ENCODE peak calls at places on chromosome 17, in four cellular contexts. B, R, Z and K are unnamed samples.
A peak's percentile ranks its signal among the peaks of the same experiment; 100 is the strongest.

GRCh38 chr17:48543854-48544355 is 1.0 kb downstream of the HOXB2 start:
- DNase-seq in B (no peak), R (no peak), Z (no peak), K (no peak)

GRCh38 chr17:292531-293382 is 59.9 kb downstream of the RPH3AL start:
- DNase-seq in Z (no peak), R (peak; percentile 55), B (peak; percentile 3), K (no peak)

GRCh38 chr17:81491193-81491592 is 21.4 kb downstream of the ACTG1 start:
- DNase-seq in B (no peak), Z (peak; percentile 60), R (no peak), K (no peak)

GRCh38 chr17:68378202-68379149 is 78.8 kb downstream of the WIPI1 start:
- DNase-seq in R (peak; percentile 95), Z (peak; percentile 88), B (peak; percentile 97), K (peak; percentile 96)

GRCh38 chr17:38451840-38452529 is 23.7 kb downstream of the ARHGAP23 start:
- DNase-seq in Z (no peak), R (no peak), B (no peak), K (no peak)

GRCh38 chr17:44828919-44829557 is 1.0 kb downstream of the GJC1 start:
- DNase-seq in R (no peak), Z (peak; percentile 38), B (no peak), K (no peak)

GRCh38 chr17:81713004-81713555 is 996 bp downstream of the SLC25A10 start:
- DNase-seq in Z (no peak), B (no peak), R (no peak), K (no peak)

GRCh38 chr17:41510251-41511065 is 5.0 kb upstream of the KRT13 start:
- DNase-seq in Z (no peak), B (no peak), R (no peak), K (no peak)

GRCh38 chr17:70929226-70929625 is 759.9 kb downstream of the KCNJ2 start:
- DNase-seq in Z (no peak), R (no peak), B (no peak), K (no peak)

GRCh38 chr17:8109669-8110455 is 8.5 kb downstream of the ALOXE3 start:
- DNase-seq in B (no peak), R (peak; percentile 90), Z (peak; percentile 66), K (no peak)

GRCh38 chr17:66956941-66957340 is 7.6 kb upstream of the CACNG4 start:
- DNase-seq in B (no peak), Z (no peak), R (no peak), K (no peak)

GRCh38 chr17:79667746-79668145 is 56.9 kb upstream of the RBFOX3 start:
- DNase-seq in Z (no peak), B (no peak), R (peak; percentile 30), K (no peak)

GRCh38 chr17:32936894-32937500 is 9.0 kb downstream of the TMEM98 start:
- DNase-seq in R (peak; percentile 85), B (peak; percentile 46), Z (peak; percentile 69), K (no peak)

GRCh38 chr17:11772031-11772430 is 173.8 kb downstream of the DNAH9 start:
- DNase-seq in B (no peak), R (no peak), Z (no peak), K (no peak)

DNA sequence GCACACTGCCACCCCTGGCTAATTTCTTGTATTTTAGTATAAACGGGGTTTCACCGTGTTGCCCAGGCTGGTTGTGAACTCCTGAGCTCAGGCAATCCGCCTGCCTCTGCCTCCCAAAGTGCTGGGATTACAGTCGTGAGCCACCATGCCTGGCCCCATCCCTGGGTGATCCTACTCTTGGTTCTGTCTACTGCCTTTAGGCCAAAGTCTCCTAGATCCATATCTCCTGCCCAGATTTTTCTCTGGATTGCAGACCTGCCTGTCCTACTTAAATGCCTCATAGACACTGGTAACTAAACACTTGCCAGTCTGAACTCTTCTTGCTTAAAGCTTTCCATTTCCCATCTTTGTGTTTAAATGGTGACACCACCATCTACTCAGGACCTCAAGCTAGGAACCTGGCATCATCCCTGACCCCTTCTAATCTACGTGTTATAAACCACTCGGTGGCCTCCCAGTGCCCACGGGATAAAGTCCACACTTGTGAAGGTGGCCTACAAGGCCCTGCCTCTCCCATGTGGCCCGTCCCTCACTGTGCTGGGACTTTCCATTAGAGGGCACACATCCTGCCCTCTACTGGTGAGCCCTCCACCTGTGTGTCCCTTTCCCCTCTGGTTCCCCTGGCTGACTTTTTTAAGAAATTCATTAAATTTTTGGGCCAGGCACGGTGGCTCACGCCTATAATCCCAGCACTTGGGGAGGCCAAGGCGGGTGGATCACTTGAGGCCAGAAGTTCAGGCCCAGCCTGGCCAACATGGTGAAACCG is 51.1 kb downstream of the USP43 start:
- DNase-seq in Z (no peak), B (no peak), R (peak; percentile 31), K (no peak)
- TF ChIP-seq CTCF in Z (no peak), B (no peak), R (no peak), K (no peak)

GRCh38 chr17:15007001-15007400 is 258.1 kb downstream of the PMP22 start:
- DNase-seq in Z (no peak), B (no peak), R (no peak), K (no peak)
- TF ChIP-seq CTCF in Z (no peak), B (no peak), R (no peak), K (no peak)

GRCh38 chr17:18139092-18139491 is 30.5 kb downstream of the MYO15A start:
- DNase-seq in Z (no peak), R (no peak), B (no peak), K (no peak)

GRCh38 chr17:18139498-18139897 is 30.9 kb downstream of the MYO15A start:
- DNase-seq in R (no peak), Z (no peak), B (no peak), K (no peak)

GRCh38 chr17:18141210-18141803 is 32.8 kb downstream of the MYO15A start:
- DNase-seq in Z (peak; percentile 64), R (no peak), B (no peak), K (no peak)

GRCh38 chr17:18140648-18141047 is 32.1 kb downstream of the MYO15A start:
- DNase-seq in R (no peak), B (no peak), Z (no peak), K (no peak)

GRCh38 chr17:18139949-18140348 is 31.4 kb downstream of the MYO15A start:
- DNase-seq in R (no peak), B (peak; percentile 29), Z (peak; percentile 57), K (no peak)
- TF ChIP-seq CTCF in R (no peak), B (no peak), Z (peak; percentile 26), K (no peak)

GRCh38 chr17:39527220-39527813 is 66.0 kb downstream of the CDK12 start:
- DNase-seq in B (no peak), R (no peak), Z (peak; percentile 37), K (no peak)
- TF ChIP-seq CTCF in B (peak; percentile 53), R (peak; percentile 60), Z (peak; percentile 60), K (peak; percentile 42)

GRCh38 chr17:55004484-55004883 is 35.9 kb downstream of the STXBP4 start:
- DNase-seq in R (no peak), Z (no peak), B (no peak), K (no peak)

DNA sequence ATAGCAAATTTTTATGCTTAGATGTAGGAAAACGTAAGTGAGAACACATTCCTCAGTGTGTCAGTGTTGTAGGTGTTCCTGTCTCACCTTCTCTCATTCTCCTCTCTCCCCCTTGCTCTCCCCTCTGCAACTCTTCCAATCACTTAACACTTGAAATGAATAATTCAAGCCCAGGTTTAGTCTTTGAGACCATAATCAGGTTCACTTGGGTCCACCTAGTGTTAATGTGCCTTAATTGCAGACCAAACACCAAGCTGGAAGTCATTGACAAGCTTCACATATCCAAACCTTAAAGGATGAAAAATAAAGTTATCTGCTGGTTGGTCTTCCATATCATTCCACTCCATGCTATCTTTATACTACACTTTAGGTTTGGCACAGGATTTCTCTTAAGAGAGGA is 37.0 kb downstream of the STXBP4 start:
- DNase-seq in B (no peak), R (no peak), Z (peak; percentile 58), K (no peak)
- TF ChIP-seq CTCF in B (no peak), R (peak; percentile 27), Z (peak; percentile 45), K (peak; percentile 56)